ENCODE peak calls at places on chromosomes 5 and 9, in six cellular contexts. N is HL-60, V is fibroblast of lung, B is tibial artery, U is mammary epithelial cell, G is H1. M is an unnamed sample. For H3K27me3, the result is how much of the 10 kb centered on the place peaks cover.

GRCh38 chr9:17837931-17838330 is 259.1 kb downstream of the SH3GL2 start:
- DNase-seq in V (no peak), U (no peak), G (no peak), N (no peak), B (no peak), M (no peak)

GRCh38 chr9:37986001-37986400 is 82.1 kb upstream of the SLC25A51 start:
- DNase-seq in G (no peak), B (no peak), N (no peak), U (no peak), V (no peak), M (no peak)

GRCh38 chr5:36998578-36998977 is 122.0 kb downstream of the NIPBL start:
- DNase-seq in B (no peak), U (no peak), N (no peak), V (no peak), G (no peak), M (no peak)

GRCh38 chr9:36791204-36791948 is 218.7 kb downstream of the MELK start:
- DNase-seq in N (no peak), V (no peak), B (no peak), U (peak), G (no peak), M (no peak)

GRCh38 chr5:79396265-79396664 is 117.7 kb downstream of the HOMER1 start:
- DNase-seq in V (peak), B (no peak), U (peak), N (no peak), G (no peak), M (no peak)

GRCh38 chr9:71690058-71690691 is 78.1 kb downstream of the CEMIP2 start:
- DNase-seq in V (peak), U (peak), N (no peak), B (no peak), G (no peak), M (no peak)

GRCh38 chr5:177049285-177049684 is 26.8 kb downstream of the ZNF346 start:
- DNase-seq in V (no peak), N (no peak), U (no peak), B (no peak), G (no peak), M (no peak)

GRCh38 chr9:92767078-92768054 is 2.7 kb upstream of the BICD2 start:
- DNase-seq in N (no peak), G (no peak), V (no peak), U (no peak), B (no peak), M (no peak)

GRCh38 chr5:146753618-146754123 is 124.9 kb downstream of the PPP2R2B start:
- DNase-seq in U (no peak), V (no peak), N (no peak), G (no peak), B (no peak), M (no peak)

GRCh38 chr9:130117816-130118632 is 54.2 kb upstream of the NCS1 start:
- DNase-seq in N (no peak), G (no peak), V (peak), B (peak), U (peak), M (no peak)

GRCh38 chr9:12163775-12164458 is 529.3 kb upstream of the TYRP1 start:
- DNase-seq in N (no peak), B (no peak), V (no peak), U (no peak), G (no peak), M (no peak)

GRCh38 chr9:27638716-27639115 is 65.4 kb upstream of the C9orf72 start:
- DNase-seq in V (no peak), N (no peak), B (no peak), U (peak), G (no peak), M (no peak)

GRCh38 chr9:125141751-125142150 is 1.6 kb downstream of the SCAI start:
- DNase-seq in V (no peak), B (no peak), N (no peak), U (no peak), G (no peak), M (no peak)

GRCh38 chr5:91864902-91865420 is 481.8 kb upstream of the ARRDC3 start:
- DNase-seq in U (no peak), N (no peak), B (no peak), V (no peak), G (no peak), M (no peak)

GRCh38 chr9:114303977-114304376 is 18.9 kb upstream of the ORM1 start:
- DNase-seq in B (no peak), N (no peak), V (no peak), G (no peak), U (no peak), M (no peak)

GRCh38 chr5:168110384-168110783 is 181.1 kb upstream of the WWC1 start:
- DNase-seq in N (no peak), G (no peak), B (no peak), V (no peak), U (no peak), M (no peak)

GRCh38 chr9:114850871-114851270 is 45.0 kb upstream of the TNFSF15 start:
- DNase-seq in V (peak), U (no peak), N (no peak), G (no peak), B (no peak), M (no peak)

GRCh38 chr5:150762216-150762615 is 3.4 kb upstream of the DCTN4 start:
- DNase-seq in V (no peak), G (no peak), U (no peak), N (peak), B (peak), M (no peak)

GRCh38 chr9:78236511-78236950 is 656 bp downstream of the CEP78 start:
- DNase-seq in V (peak), N (no peak), U (peak), G (no peak), B (no peak), M (no peak)

GRCh38 chr9:77987104-77987656 is 44.4 kb downstream of the GNAQ start:
- DNase-seq in U (no peak), V (no peak), B (no peak), G (no peak), N (no peak), M (no peak)

GRCh38 chr5:56328753-56329560 is 95.8 kb upstream of the ANKRD55 start:
- DNase-seq in V (peak), G (no peak), B (no peak), N (no peak), U (peak), M (peak)

GRCh38 chr5:33470544-33470943 is 29.8 kb downstream of the TARS1 start:
- DNase-seq in V (peak), U (peak), B (no peak), N (peak), G (no peak), M (no peak)

GRCh38 chr9:117796681-117797080 is 92.5 kb downstream of the TLR4 start:
- DNase-seq in U (no peak), B (no peak), V (peak), G (no peak), N (no peak), M (no peak)

DNA sequence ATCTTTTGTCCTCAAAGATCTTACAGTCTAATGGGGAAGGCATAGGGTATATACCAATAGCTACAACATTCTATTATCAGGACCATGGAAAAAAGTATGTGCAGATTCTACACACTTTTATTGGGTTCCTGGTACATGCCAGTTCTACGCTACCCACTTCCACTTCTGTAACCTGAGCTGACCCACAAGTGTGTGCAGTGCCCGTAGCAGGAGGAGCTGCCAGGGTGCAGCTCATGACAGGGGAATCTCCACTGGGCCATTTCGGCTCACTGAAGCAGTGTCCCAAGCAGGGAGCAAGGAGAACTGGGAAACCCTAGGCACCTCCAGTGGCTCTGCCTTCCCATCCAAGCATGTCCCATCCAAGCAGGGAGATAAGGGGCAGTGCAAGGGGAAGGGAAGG is 60.4 kb downstream of the FOXI1 start:
- DNase-seq in U (no peak), V (no peak), N (no peak), B (no peak), G (no peak), M (no peak)
- H3K27me3 ChIP-seq in U (under half), V (under half), N (under half), B (under half), G (under half), M (under half)

DNA sequence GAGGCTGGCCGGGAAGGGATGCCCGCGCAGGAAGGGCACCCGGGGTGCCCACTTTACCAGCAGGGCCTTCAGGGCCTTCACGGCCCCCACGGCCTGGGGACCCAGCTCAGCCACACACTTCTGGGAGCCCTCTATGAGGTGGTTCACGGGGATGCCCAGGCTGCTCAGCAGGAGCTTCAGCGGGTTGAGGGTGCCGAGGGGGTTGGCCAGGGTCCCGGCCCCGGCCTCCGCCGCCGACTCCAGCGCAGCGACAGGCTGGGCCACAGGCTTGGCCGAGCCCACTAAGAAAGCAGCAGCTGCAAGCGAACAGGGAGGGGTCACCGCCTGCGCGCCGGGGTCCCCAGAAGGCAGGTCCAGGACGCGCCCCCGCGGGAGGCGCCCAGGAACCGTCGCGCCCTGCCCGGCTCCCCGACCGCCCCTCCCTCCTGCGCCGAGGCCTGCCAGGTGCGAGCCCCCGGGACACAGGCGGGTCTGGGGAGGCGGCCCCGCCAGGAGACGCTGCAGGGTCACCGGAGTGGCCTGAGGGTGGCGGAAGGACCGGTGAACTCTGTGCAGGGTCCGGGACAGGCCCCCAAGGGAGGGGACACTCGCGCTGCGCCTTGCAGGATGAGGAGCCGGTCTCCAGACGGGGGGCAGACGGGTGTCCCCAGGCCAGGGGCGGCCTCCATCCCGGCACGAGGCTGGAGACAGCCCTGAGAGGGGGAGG is 603 bp downstream of the SCGB3A1 start:
- DNase-seq in B (no peak), V (no peak), N (no peak), G (no peak), U (no peak), M (no peak)
- H3K4me3 ChIP-seq in B (no peak), V (no peak), N (no peak), G (peak), U (no peak), M (no peak)

GRCh38 chr5:1380011-1380817 is 35.3 kb upstream of the CLPTM1L start:
- DNase-seq in G (no peak), V (peak), B (no peak), U (peak), N (peak), M (no peak)
- TF ChIP-seq CTCF in G (peak), V (peak), B (peak), U (peak), N (no peak), M (peak)

DNA sequence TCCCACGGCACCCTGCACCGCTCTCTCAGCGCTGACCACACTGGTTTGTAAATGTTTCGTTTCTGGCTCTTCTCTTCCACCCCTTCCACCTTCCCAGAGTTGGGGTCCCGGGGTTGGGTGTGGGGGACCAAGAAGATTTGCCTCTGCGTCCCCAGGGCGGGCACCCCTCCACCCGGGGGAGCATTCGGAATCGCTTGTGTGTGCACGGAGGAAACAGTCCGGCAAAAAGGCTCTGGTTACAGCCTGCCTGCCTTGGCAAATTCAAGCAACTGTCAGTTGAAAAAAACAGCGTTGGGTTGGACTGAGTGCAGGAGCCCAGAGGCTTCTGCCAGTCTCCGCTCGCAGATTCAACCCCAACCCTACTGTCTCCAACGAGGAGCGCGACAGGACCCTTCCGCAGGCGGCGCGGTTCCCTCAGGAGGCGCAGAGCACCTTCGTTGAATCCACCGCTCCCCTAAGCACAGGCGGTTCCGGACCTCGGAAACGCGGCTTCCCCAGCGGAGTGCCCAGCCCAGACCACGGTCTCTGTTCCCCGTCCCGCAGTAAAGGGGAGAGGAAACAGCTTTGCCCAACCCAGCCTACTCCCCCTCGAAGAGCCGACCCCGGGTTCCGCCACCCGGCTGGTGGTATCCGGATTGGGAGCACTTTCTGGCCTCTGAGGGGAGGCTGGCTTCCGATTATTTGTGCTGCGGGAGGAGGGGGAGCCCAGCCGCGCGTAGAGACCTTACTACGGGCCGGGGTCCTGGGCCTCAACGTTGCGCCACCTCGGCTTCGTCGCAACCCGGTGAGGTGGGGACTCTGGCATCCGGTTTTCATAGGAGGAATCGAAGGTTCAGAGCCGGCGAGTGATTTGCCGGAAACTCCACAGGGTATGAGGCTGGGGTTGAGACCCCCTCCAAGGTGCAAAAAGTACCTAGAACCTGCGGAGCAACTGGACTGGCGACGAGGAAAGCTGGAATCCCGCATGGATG is 9.6 kb downstream of the LHX6 start:
- DNase-seq in G (no peak), V (no peak), B (no peak), N (no peak), U (no peak), M (no peak)
- H3K27me3 ChIP-seq in G (half or more), V (half or more), B (under half), N (half or more), U (under half), M (half or more)

DNA sequence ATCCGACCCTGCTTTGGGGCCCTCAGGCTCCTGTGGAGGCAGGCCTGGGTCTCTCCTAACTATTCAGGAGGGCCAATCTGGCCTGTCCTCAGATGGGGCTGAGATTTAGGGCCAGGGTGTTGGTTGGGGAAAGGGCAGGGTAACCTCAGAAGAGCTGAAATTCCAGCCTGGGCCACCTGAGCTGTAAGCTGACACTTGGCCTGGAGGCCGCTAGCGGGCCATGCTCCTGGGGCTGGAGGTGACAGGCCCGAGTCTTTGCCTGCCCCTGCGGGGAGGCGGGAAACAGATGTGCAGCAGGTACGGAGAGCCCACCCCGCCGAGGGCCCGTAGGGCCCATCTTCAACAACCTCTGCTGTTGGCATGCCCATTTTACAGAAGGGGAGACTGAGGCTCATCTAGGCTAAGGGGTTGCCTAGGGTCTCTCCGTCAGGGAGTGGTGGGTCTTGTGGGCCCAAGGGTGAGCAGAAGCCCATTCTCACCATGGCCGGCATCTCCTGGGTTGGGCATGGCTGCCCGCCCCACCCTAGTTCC is 69.5 kb downstream of the RXRA start:
- DNase-seq in G (no peak), N (no peak), U (no peak), V (no peak), B (no peak), M (no peak)
- H3K4me3 ChIP-seq in G (no peak), N (no peak), U (no peak), V (no peak), B (no peak), M (no peak)

GRCh38 chr9:16705121-16705604 is 165.3 kb downstream of the BNC2 start:
- DNase-seq in U (peak), N (no peak), G (peak), V (peak), B (peak), M (peak)

GRCh38 chr9:16701347-16701746 is 169.1 kb downstream of the BNC2 start:
- DNase-seq in G (no peak), V (no peak), N (no peak), U (no peak), B (no peak), M (no peak)

GRCh38 chr9:16708638-16709435 is 161.6 kb downstream of the BNC2 start:
- DNase-seq in G (no peak), V (peak), U (no peak), N (no peak), B (no peak), M (no peak)

GRCh38 chr9:16704489-16705111 is 165.9 kb downstream of the BNC2 start:
- DNase-seq in G (no peak), N (no peak), U (peak), B (peak), V (no peak), M (no peak)

DNA sequence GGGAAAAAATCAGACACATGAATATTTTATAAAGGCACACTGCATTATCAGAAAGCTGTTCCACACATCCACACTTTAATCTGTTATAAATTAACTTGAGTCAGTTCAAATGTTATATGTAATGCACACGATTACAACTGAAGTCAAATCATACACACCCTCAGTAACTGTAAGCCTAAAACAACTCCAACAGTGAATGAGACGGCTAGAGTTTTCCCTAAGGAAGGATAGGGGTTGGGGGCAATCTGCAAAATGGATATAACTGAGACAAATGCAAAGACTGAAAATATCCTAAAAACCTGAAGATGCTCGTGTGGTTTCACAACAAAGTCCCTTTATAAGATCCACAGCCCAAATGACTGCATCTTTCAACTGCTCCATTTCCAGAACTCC is 166.4 kb downstream of the BNC2 start:
- DNase-seq in V (no peak), G (no peak), N (no peak), B (no peak), U (no peak), M (no peak)
- TF ChIP-seq CTCF in V (no peak), G (no peak), N (no peak), B (no peak), U (no peak), M (no peak)

GRCh38 chr5:77851229-77852067 is 75.3 kb upstream of the TBCA start:
- DNase-seq in V (peak), U (no peak), N (no peak), B (no peak), G (no peak), M (no peak)
- H3K27me3 ChIP-seq in V (under half), U (under half), N (under half), B (under half), G (half or more), M (under half)

GRCh38 chr5:5323551-5323950 is 98.9 kb upstream of the ICE1 start:
- DNase-seq in N (no peak), B (no peak), G (no peak), U (no peak), V (no peak), M (no peak)
- H3K4me3 ChIP-seq in N (no peak), B (no peak), G (no peak), U (no peak), V (no peak), M (no peak)

M was measured in kidney epithelial cell.